ENCODE peak calls at places on chromosomes 5 and 9, in ten cellular contexts. S, M, B, J, D, O, N, Q, K and W are unnamed samples.

GRCh38 chr9:94921072-94921471 is 194.6 kb downstream of the AOPEP start:
- DNase-seq in S (no peak), M (no peak), B (no peak), J (no peak), D (no peak), O (no peak), N (peak), Q (no peak), K (peak), W (no peak)

GRCh38 chr9:115006660-115007059 is 76.3 kb upstream of the TNFSF8 start:
- DNase-seq in S (no peak), M (peak), B (no peak), J (no peak), D (no peak), O (peak), N (peak), Q (peak), K (no peak), W (peak)

GRCh38 chr5:165504716-165505115 is 1999.3 kb downstream of the MAT2B start:
- DNase-seq in S (no peak), M (no peak), B (no peak), J (no peak), D (no peak), O (no peak), N (no peak), Q (no peak), K (no peak), W (no peak)

GRCh38 chr5:91383956-91384300 is 811 bp upstream of the ARRDC3 start:
- DNase-seq in S (peak), M (no peak), B (peak), J (peak), D (no peak), O (no peak), N (no peak), Q (peak), K (peak), W (no peak)

GRCh38 chr5:107542831-107543231 is 127.9 kb downstream of the EFNA5 start:
- DNase-seq in S (peak), M (no peak), B (no peak), J (no peak), D (peak), O (peak), N (peak), Q (no peak), K (peak), W (peak)

GRCh38 chr5:122907238-122907637 is 61.8 kb downstream of the SNX24 start:
- DNase-seq in S (no peak), M (no peak), B (no peak), J (no peak), D (no peak), O (no peak), N (peak), Q (no peak), K (no peak), W (no peak)

GRCh38 chr9:126788046-126788445 is 16.8 kb upstream of the ZBTB43 start:
- DNase-seq in S (no peak), M (no peak), B (no peak), J (no peak), D (no peak), O (no peak), N (peak), Q (no peak), K (no peak), W (no peak)

GRCh38 chr5:4413996-4414395 is 726.1 kb upstream of the ADAMTS16 start:
- DNase-seq in S (no peak), M (no peak), B (no peak), J (no peak), D (no peak), O (no peak), N (no peak), Q (no peak), K (no peak), W (no peak)

GRCh38 chr5:32505718-32506117 is 61.2 kb upstream of the ZFR start:
- DNase-seq in S (no peak), M (no peak), B (no peak), J (no peak), D (no peak), O (peak), N (peak), Q (no peak), K (no peak), W (peak)

GRCh38 chr9:120985759-120986353 is 59.3 kb upstream of the TRAF1 start:
- DNase-seq in S (no peak), M (no peak), B (peak), J (peak), D (peak), O (peak), N (peak), Q (peak), K (no peak), W (no peak)

GRCh38 chr5:133365326-133365725 is 247.0 kb downstream of the FSTL4 start:
- DNase-seq in S (no peak), M (no peak), B (no peak), J (no peak), D (no peak), O (no peak), N (no peak), Q (no peak), K (no peak), W (no peak)

GRCh38 chr5:75640826-75641225 is 29.6 kb downstream of the ANKDD1B start:
- DNase-seq in S (no peak), M (no peak), B (no peak), J (no peak), D (no peak), O (no peak), N (no peak), Q (no peak), K (no peak), W (no peak)
- H3K4me3 ChIP-seq in S (no peak), M (no peak), B (no peak), J (no peak), D (no peak), O (no peak), N (no peak), Q (no peak), K (no peak), W (no peak)

GRCh38 chr9:36470891-36471290 is 70.8 kb upstream of the RNF38 start:
- DNase-seq in S (peak), M (no peak), B (peak), J (peak), D (peak), O (no peak), N (peak), Q (peak), K (peak), W (peak)
- H3K4me3 ChIP-seq in S (peak), M (no peak), B (peak), J (peak), D (peak), O (peak), N (peak), Q (no peak), K (peak), W (peak)

GRCh38 chr9:130518943-130519772 is 60.2 kb upstream of the FUBP3 start:
- DNase-seq in S (no peak), M (no peak), B (no peak), J (no peak), D (no peak), O (no peak), N (no peak), Q (no peak), K (no peak), W (no peak)
- H3K4me3 ChIP-seq in S (no peak), M (no peak), B (no peak), J (no peak), D (no peak), O (no peak), N (no peak), Q (no peak), K (no peak), W (no peak)

GRCh38 chr5:64794053-64794770 is 25.5 kb downstream of the CWC27 start:
- DNase-seq in S (no peak), M (no peak), B (no peak), J (no peak), D (no peak), O (no peak), N (no peak), Q (no peak), K (no peak), W (no peak)
- H3K4me3 ChIP-seq in S (no peak), M (no peak), B (no peak), J (no peak), D (no peak), O (no peak), N (no peak), Q (no peak), K (no peak), W (no peak)

GRCh38 chr5:163408311-163408923 is 29.0 kb upstream of the CCNG1 start:
- DNase-seq in S (peak), M (peak), B (peak), J (peak), D (peak), O (peak), N (peak), Q (peak), K (peak), W (peak)
- H3K4me3 ChIP-seq in S (peak), M (peak), B (no peak), J (no peak), D (no peak), O (peak), N (no peak), Q (no peak), K (no peak), W (peak)

GRCh38 chr5:35900997-35901396 is 37.4 kb downstream of the CAPSL start:
- DNase-seq in S (no peak), M (no peak), B (no peak), J (no peak), D (no peak), O (no peak), N (no peak), Q (no peak), K (no peak), W (no peak)

GRCh38 chr5:35899805-35900204 is 38.6 kb downstream of the CAPSL start:
- DNase-seq in S (no peak), M (no peak), B (peak), J (peak), D (no peak), O (no peak), N (no peak), Q (no peak), K (no peak), W (no peak)

GRCh38 chr5:35904443-35905132 is 33.8 kb downstream of the CAPSL start:
- DNase-seq in S (no peak), M (no peak), B (peak), J (peak), D (no peak), O (no peak), N (no peak), Q (no peak), K (no peak), W (no peak)

GRCh38 chr5:35902032-35902681 is 36.3 kb downstream of the CAPSL start:
- DNase-seq in S (no peak), M (no peak), B (no peak), J (peak), D (no peak), O (no peak), N (no peak), Q (no peak), K (no peak), W (no peak)

DNA sequence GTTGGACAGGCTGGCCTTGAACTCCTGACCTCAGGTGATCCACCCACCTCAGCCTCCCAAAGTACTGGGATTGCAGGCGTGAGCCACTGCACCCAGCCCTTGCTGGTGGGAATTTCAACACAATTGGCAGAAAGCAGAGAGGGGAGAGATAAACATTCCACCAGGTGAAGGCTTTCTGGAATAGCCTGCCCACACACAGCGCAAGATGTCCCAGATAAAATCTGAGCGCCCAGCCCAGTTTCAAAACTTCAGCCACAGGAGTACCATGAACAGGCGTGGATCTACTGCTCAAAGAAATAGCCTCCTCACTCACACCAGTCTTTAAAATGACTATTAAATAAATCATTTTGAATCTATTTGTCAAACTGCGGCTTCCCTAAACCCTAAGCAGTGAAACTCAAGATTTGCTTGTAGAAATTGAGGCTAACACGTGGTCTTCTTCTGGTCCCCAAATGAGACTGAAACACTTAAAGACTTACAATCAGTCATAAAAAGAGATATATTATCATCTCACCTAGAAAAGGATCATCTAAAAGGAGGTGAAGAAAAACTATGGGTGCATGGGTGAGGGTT is 34.7 kb downstream of the CAPSL start:
- DNase-seq in S (no peak), M (no peak), B (no peak), J (no peak), D (no peak), O (no peak), N (no peak), Q (no peak), K (no peak), W (no peak)
- H3K4me3 ChIP-seq in S (no peak), M (no peak), B (peak), J (no peak), D (no peak), O (no peak), N (no peak), Q (no peak), K (no peak), W (no peak)

GRCh38 chr5:72235725-72236124 is 84.3 kb downstream of the MRPS27 start:
- DNase-seq in S (no peak), M (no peak), B (no peak), J (no peak), D (no peak), O (no peak), N (no peak), Q (no peak), K (no peak), W (no peak)
- H3K4me3 ChIP-seq in S (no peak), M (no peak), B (no peak), J (no peak), D (no peak), O (no peak), N (no peak), Q (no peak), K (no peak), W (no peak)

GRCh38 chr5:176389114-176389768 is 690 bp downstream of the HIGD2A start:
- DNase-seq in S (no peak), M (no peak), B (no peak), J (no peak), D (no peak), O (no peak), N (no peak), Q (no peak), K (no peak), W (no peak)
- H3K4me3 ChIP-seq in S (peak), M (peak), B (peak), J (peak), D (peak), O (peak), N (peak), Q (peak), K (peak), W (peak)

GRCh38 chr9:27194401-27195091 is 85.5 kb downstream of the TEK start:
- DNase-seq in S (no peak), M (no peak), B (no peak), J (no peak), D (no peak), O (peak), N (peak), Q (peak), K (no peak), W (peak)
- H3K4me3 ChIP-seq in S (no peak), M (no peak), B (no peak), J (no peak), D (no peak), O (no peak), N (no peak), Q (no peak), K (no peak), W (no peak)

DNA sequence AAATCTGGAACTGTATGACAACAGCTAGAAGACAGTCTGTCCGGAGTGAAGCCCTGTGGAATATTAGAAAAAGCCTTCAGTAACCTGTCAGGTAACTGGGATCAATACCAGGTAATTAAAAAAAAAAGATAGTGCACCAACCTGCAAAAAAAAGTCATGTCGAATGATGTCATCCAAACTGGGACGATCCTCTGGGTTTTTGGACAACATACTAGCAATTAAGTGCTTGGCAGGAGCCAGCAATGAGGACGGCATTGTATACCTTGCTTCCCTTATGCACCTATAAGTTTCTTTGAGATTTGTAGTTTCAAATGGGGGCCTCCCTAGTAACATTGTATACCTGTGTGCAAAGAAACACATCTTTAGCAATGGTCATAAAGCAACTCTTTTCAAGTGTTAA is 2.8 kb downstream of the PLK2 start:
- DNase-seq in S (no peak), M (no peak), B (no peak), J (no peak), D (no peak), O (no peak), N (peak), Q (no peak), K (no peak), W (no peak)
- H3K4me3 ChIP-seq in S (no peak), M (peak), B (no peak), J (no peak), D (no peak), O (peak), N (peak), Q (no peak), K (peak), W (peak)